ENCODE peak calls at places on chromosomes 6 and 20, in eight cellular contexts. One of them, this sample, is unnamed.
A peak's percentile ranks its signal among the peaks of the same experiment; 100 is the strongest.

GRCh38 chr6:150528648-150529285 is 70.9 kb upstream of the PLEKHG1 start:
- DNase-seq in cardiac fibroblast: peak; percentile 55
- DNase-seq in CD8-positive, alpha-beta T cell: no peak
- DNase-seq in A549: no peak
- DNase-seq in AG04450: no peak
- DNase-seq in hepatocyte: peak; percentile 71
- DNase-seq in natural killer cell: no peak
- DNase-seq in fibroblast of lung: peak; percentile 68
- DNase-seq in this sample: no peak

GRCh38 chr6:160277546-160277945 is 18.9 kb upstream of the SLC22A2 start:
- DNase-seq in cardiac fibroblast: no peak
- DNase-seq in CD8-positive, alpha-beta T cell: no peak
- DNase-seq in A549: no peak
- DNase-seq in AG04450: no peak
- DNase-seq in hepatocyte: no peak
- DNase-seq in natural killer cell: no peak
- DNase-seq in fibroblast of lung: no peak
- DNase-seq in this sample: no peak

GRCh38 chr20:22770240-22770800 is 185.9 kb upstream of the FOXA2 start:
- DNase-seq in cardiac fibroblast: no peak
- DNase-seq in CD8-positive, alpha-beta T cell: no peak
- DNase-seq in A549: no peak
- DNase-seq in AG04450: no peak
- DNase-seq in hepatocyte: no peak
- DNase-seq in natural killer cell: no peak
- DNase-seq in fibroblast of lung: no peak
- DNase-seq in this sample: no peak

GRCh38 chr6:13761361-13762036 is 49.9 kb upstream of the RANBP9 start:
- DNase-seq in cardiac fibroblast: peak; percentile 55
- DNase-seq in CD8-positive, alpha-beta T cell: no peak
- DNase-seq in A549: no peak
- DNase-seq in AG04450: no peak
- DNase-seq in hepatocyte: no peak
- DNase-seq in natural killer cell: no peak
- DNase-seq in fibroblast of lung: peak; percentile 43
- DNase-seq in this sample: no peak

GRCh38 chr6:139699335-139699734 is 324.9 kb upstream of the CITED2 start:
- DNase-seq in cardiac fibroblast: peak; percentile 74
- DNase-seq in CD8-positive, alpha-beta T cell: no peak
- DNase-seq in A549: no peak
- DNase-seq in AG04450: no peak
- DNase-seq in hepatocyte: no peak
- DNase-seq in natural killer cell: no peak
- DNase-seq in fibroblast of lung: peak; percentile 33
- DNase-seq in this sample: no peak

GRCh38 chr20:12874933-12875332 is 133.8 kb upstream of the SPTLC3 start:
- DNase-seq in cardiac fibroblast: no peak
- DNase-seq in CD8-positive, alpha-beta T cell: no peak
- DNase-seq in A549: no peak
- DNase-seq in AG04450: no peak
- DNase-seq in hepatocyte: no peak
- DNase-seq in natural killer cell: no peak
- DNase-seq in fibroblast of lung: no peak
- DNase-seq in this sample: no peak

GRCh38 chr6:83615025-83615999 is 93.6 kb downstream of the SNAP91 start:
- DNase-seq in cardiac fibroblast: peak; percentile 59
- DNase-seq in CD8-positive, alpha-beta T cell: no peak
- DNase-seq in A549: peak; percentile 15
- DNase-seq in AG04450: peak; percentile 1
- DNase-seq in hepatocyte: peak; percentile 53
- DNase-seq in natural killer cell: no peak
- DNase-seq in fibroblast of lung: peak; percentile 28
- DNase-seq in this sample: no peak

GRCh38 chr6:56524891-56525703 is 117.6 kb downstream of the DST start:
- DNase-seq in cardiac fibroblast: peak; percentile 82
- DNase-seq in CD8-positive, alpha-beta T cell: no peak
- DNase-seq in A549: no peak
- DNase-seq in AG04450: peak; percentile 84
- DNase-seq in hepatocyte: peak; percentile 52
- DNase-seq in natural killer cell: no peak
- DNase-seq in fibroblast of lung: peak; percentile 92
- DNase-seq in this sample: no peak

GRCh38 chr6:136614994-136615393 is 64.8 kb upstream of the MAP7 start:
- DNase-seq in cardiac fibroblast: no peak
- DNase-seq in CD8-positive, alpha-beta T cell: no peak
- DNase-seq in A549: no peak
- DNase-seq in AG04450: no peak
- DNase-seq in hepatocyte: no peak
- DNase-seq in natural killer cell: no peak
- DNase-seq in fibroblast of lung: no peak
- DNase-seq in this sample: no peak

GRCh38 chr6:47165918-47166317 is 123.8 kb upstream of the ADGRF1 start:
- DNase-seq in cardiac fibroblast: no peak
- DNase-seq in CD8-positive, alpha-beta T cell: no peak
- DNase-seq in A549: no peak
- DNase-seq in AG04450: no peak
- DNase-seq in hepatocyte: no peak
- DNase-seq in natural killer cell: no peak
- DNase-seq in fibroblast of lung: peak; percentile 35
- DNase-seq in this sample: peak; percentile 57

GRCh38 chr20:51732454-51732791 is 35.8 kb downstream of the ATP9A start:
- DNase-seq in cardiac fibroblast: peak; percentile 67
- DNase-seq in CD8-positive, alpha-beta T cell: no peak
- DNase-seq in A549: no peak
- DNase-seq in AG04450: no peak
- DNase-seq in hepatocyte: peak; percentile 21
- DNase-seq in natural killer cell: no peak
- DNase-seq in fibroblast of lung: peak; percentile 75
- DNase-seq in this sample: no peak

GRCh38 chr6:46925563-46926253 is 4.0 kb upstream of the ADGRF5 start:
- DNase-seq in cardiac fibroblast: peak; percentile 95
- DNase-seq in CD8-positive, alpha-beta T cell: no peak
- DNase-seq in A549: peak; percentile 13
- DNase-seq in AG04450: no peak
- DNase-seq in hepatocyte: peak; percentile 56
- DNase-seq in natural killer cell: no peak
- DNase-seq in fibroblast of lung: peak; percentile 93
- DNase-seq in this sample: no peak

GRCh38 chr6:156725712-156726111 is 51.5 kb upstream of the ARID1B start:
- DNase-seq in cardiac fibroblast: no peak
- DNase-seq in CD8-positive, alpha-beta T cell: no peak
- DNase-seq in A549: no peak
- DNase-seq in AG04450: no peak
- DNase-seq in hepatocyte: no peak
- DNase-seq in natural killer cell: no peak
- DNase-seq in fibroblast of lung: no peak
- DNase-seq in this sample: no peak

GRCh38 chr6:133923938-133924593 is 29.0 kb upstream of the TBPL1 start:
- DNase-seq in cardiac fibroblast: peak; percentile 90
- DNase-seq in CD8-positive, alpha-beta T cell: peak; percentile 44
- DNase-seq in A549: peak; percentile 58
- DNase-seq in AG04450: peak; percentile 59
- DNase-seq in hepatocyte: peak; percentile 82
- DNase-seq in natural killer cell: no peak
- DNase-seq in fibroblast of lung: peak; percentile 65
- DNase-seq in this sample: no peak

GRCh38 chr6:3380344-3381232 is 76.3 kb downstream of the SLC22A23 start:
- DNase-seq in cardiac fibroblast: no peak
- DNase-seq in CD8-positive, alpha-beta T cell: no peak
- DNase-seq in A549: no peak
- DNase-seq in AG04450: no peak
- DNase-seq in hepatocyte: peak; percentile 54
- DNase-seq in natural killer cell: no peak
- DNase-seq in fibroblast of lung: no peak
- DNase-seq in this sample: no peak

DNA sequence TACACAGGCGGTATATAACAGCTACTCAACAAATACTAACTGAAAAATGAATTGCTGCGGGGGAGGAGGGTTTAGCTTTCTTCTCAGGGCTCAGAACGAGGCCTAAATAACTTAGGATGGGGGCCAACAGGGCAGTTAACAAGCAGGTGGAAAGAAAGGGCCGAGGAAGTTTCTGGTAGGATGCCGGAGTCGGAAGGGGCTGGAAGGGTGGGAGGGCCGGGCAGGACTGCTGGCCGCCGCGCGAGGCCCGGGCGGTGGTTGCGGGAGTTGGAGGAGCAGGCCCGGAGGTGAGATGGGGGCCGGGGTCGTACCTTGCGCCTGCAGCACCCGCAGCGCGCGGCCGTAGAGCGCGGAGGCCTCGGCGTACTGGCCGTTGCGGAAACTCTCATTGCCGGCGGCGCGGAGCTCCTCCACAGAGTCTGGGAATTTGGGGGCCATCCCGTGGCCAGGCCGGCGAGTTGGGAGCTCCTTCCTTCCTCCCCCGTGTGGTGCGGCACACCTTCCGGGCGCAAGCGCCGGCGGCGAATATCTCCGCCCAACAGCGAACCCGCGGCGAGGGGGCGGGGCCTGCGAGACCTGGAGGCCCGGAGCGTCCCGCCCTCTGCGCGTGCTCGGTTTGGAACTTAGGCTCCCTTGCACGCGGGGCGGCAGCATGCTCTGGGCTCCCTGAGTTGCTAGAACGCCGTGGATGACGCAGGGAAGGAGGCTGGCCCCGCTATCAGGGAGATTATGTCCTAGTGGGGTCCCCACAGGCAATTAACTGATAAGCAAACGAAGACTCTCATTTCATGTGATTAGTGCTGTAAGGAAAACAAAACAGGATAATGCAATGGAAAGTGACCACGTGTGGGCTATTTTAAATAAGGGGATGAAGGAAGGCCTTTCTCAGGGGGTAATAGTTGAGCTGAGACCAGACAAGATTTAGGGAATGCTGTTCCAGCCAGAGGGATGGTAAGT is at the start of gene TOMM34:
- DNase-seq in cardiac fibroblast: peak; percentile 91
- DNase-seq in CD8-positive, alpha-beta T cell: peak; percentile 94
- DNase-seq in A549: peak; percentile 96
- DNase-seq in AG04450: peak; percentile 60
- DNase-seq in hepatocyte: peak; percentile 97
- DNase-seq in natural killer cell: peak; percentile 90
- DNase-seq in fibroblast of lung: peak; percentile 90
- DNase-seq in this sample: peak; percentile 82
- TF ChIP-seq CTCF in cardiac fibroblast: no peak
- TF ChIP-seq CTCF in CD8-positive, alpha-beta T cell: no peak
- TF ChIP-seq CTCF in A549: no peak
- TF ChIP-seq CTCF in AG04450: no peak
- TF ChIP-seq CTCF in hepatocyte: no peak
- TF ChIP-seq CTCF in natural killer cell: no peak
- TF ChIP-seq CTCF in fibroblast of lung: no peak
- TF ChIP-seq CTCF in this sample: no peak

DNA sequence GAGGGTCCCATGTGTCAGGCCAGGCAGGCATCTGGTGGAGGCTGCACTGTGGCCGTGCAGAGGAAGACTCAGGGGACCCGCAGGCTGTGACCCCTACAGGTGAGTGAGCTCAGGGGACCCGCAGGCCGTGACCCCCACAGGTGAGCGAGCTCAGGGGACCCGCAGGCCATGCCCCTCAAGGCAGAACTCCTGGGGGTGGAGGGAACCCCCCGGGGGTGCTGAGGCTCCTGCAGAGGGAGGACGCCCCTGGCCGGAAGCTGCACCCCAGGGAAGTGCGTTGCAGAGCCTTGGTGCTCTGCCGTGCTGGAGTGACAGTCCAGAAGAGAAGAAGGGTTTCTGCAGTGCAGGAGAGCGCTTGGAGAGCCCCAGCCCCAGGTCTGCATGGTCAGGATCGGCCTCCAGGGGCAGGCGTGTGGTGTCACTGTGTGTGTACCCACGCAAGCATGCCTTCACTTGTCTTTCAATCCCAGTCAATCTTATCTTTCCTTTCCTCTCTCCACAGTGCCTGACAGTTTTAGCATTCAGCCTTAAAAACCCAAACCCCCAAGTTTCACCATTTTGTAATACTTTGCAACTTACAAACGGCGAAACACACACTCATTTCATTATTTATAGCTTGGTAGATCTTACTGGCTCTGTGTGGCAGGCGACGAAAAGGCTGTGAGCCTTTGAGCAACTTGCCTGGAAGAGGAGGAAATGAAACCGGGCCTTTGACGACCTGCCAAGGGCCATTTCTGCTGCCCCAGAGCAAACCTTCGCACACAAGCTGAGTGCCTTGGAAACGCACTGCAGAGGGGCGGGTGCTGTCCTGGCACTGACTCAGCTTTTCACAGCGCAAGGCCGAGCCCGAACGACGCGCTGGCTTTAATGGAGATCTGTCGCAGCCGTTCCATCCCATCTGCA is 101.4 kb upstream of the AGPAT4 start:
- DNase-seq in cardiac fibroblast: peak; percentile 76
- DNase-seq in CD8-positive, alpha-beta T cell: no peak
- DNase-seq in A549: no peak
- DNase-seq in AG04450: no peak
- DNase-seq in hepatocyte: no peak
- DNase-seq in natural killer cell: no peak
- DNase-seq in fibroblast of lung: peak; percentile 68
- DNase-seq in this sample: peak; percentile 90
- TF ChIP-seq CTCF in cardiac fibroblast: peak; percentile 27
- TF ChIP-seq CTCF in CD8-positive, alpha-beta T cell: no peak
- TF ChIP-seq CTCF in A549: no peak
- TF ChIP-seq CTCF in AG04450: peak; percentile 49
- TF ChIP-seq CTCF in hepatocyte: no peak
- TF ChIP-seq CTCF in natural killer cell: no peak
- TF ChIP-seq CTCF in fibroblast of lung: peak; percentile 18
- TF ChIP-seq CTCF in this sample: peak; percentile 74

DNA sequence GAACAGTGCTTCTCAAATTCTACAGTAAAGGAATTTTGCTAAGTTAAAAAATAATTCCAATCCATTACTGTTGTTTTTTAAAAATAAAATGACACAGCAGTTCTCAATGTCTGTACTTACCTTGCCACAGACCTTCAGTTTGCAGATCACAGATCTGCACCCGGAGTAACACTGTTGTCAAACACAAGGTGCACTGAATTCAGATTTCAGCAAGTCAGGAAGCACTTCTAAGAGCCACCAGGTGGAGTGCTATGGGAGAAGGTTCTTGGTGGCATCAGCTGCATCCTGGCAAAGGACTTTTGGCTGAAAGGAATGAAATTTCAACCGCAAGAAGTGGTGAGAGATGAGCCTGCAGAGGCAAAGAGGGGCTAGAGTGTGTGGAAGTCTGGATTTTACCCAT is 17.4 kb downstream of the RSPH4A start:
- DNase-seq in cardiac fibroblast: no peak
- DNase-seq in CD8-positive, alpha-beta T cell: no peak
- DNase-seq in A549: peak; percentile 13
- DNase-seq in AG04450: no peak
- DNase-seq in hepatocyte: peak; percentile 10
- DNase-seq in natural killer cell: no peak
- DNase-seq in fibroblast of lung: no peak
- DNase-seq in this sample: no peak
- TF ChIP-seq CTCF in cardiac fibroblast: peak; percentile 13
- TF ChIP-seq CTCF in CD8-positive, alpha-beta T cell: no peak
- TF ChIP-seq CTCF in A549: no peak
- TF ChIP-seq CTCF in AG04450: peak; percentile 21
- TF ChIP-seq CTCF in hepatocyte: no peak
- TF ChIP-seq CTCF in natural killer cell: no peak
- TF ChIP-seq CTCF in fibroblast of lung: no peak
- TF ChIP-seq CTCF in this sample: no peak

GRCh38 chr6:105835373-105835772 is 250.8 kb upstream of the PRDM1 start:
- DNase-seq in cardiac fibroblast: peak; percentile 15
- DNase-seq in CD8-positive, alpha-beta T cell: peak; percentile 29
- DNase-seq in A549: no peak
- DNase-seq in AG04450: no peak
- DNase-seq in hepatocyte: peak; percentile 42
- DNase-seq in natural killer cell: no peak
- DNase-seq in fibroblast of lung: peak; percentile 49
- DNase-seq in this sample: no peak
- TF ChIP-seq CTCF in cardiac fibroblast: no peak
- TF ChIP-seq CTCF in CD8-positive, alpha-beta T cell: peak; percentile 20
- TF ChIP-seq CTCF in A549: no peak
- TF ChIP-seq CTCF in AG04450: peak; percentile 54
- TF ChIP-seq CTCF in hepatocyte: peak; percentile 41
- TF ChIP-seq CTCF in natural killer cell: peak; percentile 14
- TF ChIP-seq CTCF in fibroblast of lung: peak; percentile 45
- TF ChIP-seq CTCF in this sample: peak; percentile 44

GRCh38 chr20:35264755-35265154 is 13.2 kb downstream of the MMP24OS start:
- DNase-seq in cardiac fibroblast: no peak
- DNase-seq in CD8-positive, alpha-beta T cell: no peak
- DNase-seq in A549: peak; percentile 61
- DNase-seq in AG04450: no peak
- DNase-seq in hepatocyte: peak; percentile 63
- DNase-seq in natural killer cell: no peak
- DNase-seq in fibroblast of lung: peak; percentile 59
- DNase-seq in this sample: no peak
- TF ChIP-seq CTCF in cardiac fibroblast: peak; percentile 19
- TF ChIP-seq CTCF in CD8-positive, alpha-beta T cell: no peak
- TF ChIP-seq CTCF in A549: peak; percentile 59
- TF ChIP-seq CTCF in AG04450: peak; percentile 38
- TF ChIP-seq CTCF in hepatocyte: peak; percentile 27
- TF ChIP-seq CTCF in natural killer cell: no peak
- TF ChIP-seq CTCF in fibroblast of lung: no peak
- TF ChIP-seq CTCF in this sample: no peak

This sample was measured in CD14-positive monocyte.